ENCODE peak calls at places on chromosomes 3 and 15, in six cellular contexts. One of them, this sample, is unnamed.

GRCh38 chr3:197711973-197712707 is 24.6 kb downstream of the RUBCN start:
- DNase-seq in HT1080: peak
- DNase-seq in brain microvascular endothelial cell: peak
- DNase-seq in choroid plexus epithelial cell: peak
- DNase-seq in B cell: peak
- DNase-seq in effector CD4-positive, alpha-beta T cell: peak
- DNase-seq in this sample: peak

GRCh38 chr15:33601461-33601860 is 290.7 kb downstream of the RYR3 start:
- DNase-seq in effector CD4-positive, alpha-beta T cell: no peak
- DNase-seq in choroid plexus epithelial cell: no peak
- DNase-seq in brain microvascular endothelial cell: no peak
- DNase-seq in B cell: no peak
- DNase-seq in HT1080: no peak
- DNase-seq in this sample: no peak

GRCh38 chr3:55620361-55621025 is 133.4 kb upstream of the WNT5A start:
- DNase-seq in HT1080: peak
- DNase-seq in effector CD4-positive, alpha-beta T cell: no peak
- DNase-seq in choroid plexus epithelial cell: peak
- DNase-seq in B cell: no peak
- DNase-seq in brain microvascular endothelial cell: peak
- DNase-seq in this sample: no peak

GRCh38 chr3:62199126-62199525 is 174.2 kb downstream of the FEZF2 start:
- DNase-seq in effector CD4-positive, alpha-beta T cell: no peak
- DNase-seq in choroid plexus epithelial cell: no peak
- DNase-seq in HT1080: no peak
- DNase-seq in brain microvascular endothelial cell: no peak
- DNase-seq in B cell: no peak
- DNase-seq in this sample: no peak

GRCh38 chr3:41418961-41419691 is 219.8 kb downstream of the CTNNB1 start:
- DNase-seq in HT1080: peak
- DNase-seq in brain microvascular endothelial cell: peak
- DNase-seq in B cell: no peak
- DNase-seq in effector CD4-positive, alpha-beta T cell: no peak
- DNase-seq in choroid plexus epithelial cell: peak
- DNase-seq in this sample: no peak

GRCh38 chr3:156206157-156206556 is 85.8 kb downstream of the KCNAB1 start:
- DNase-seq in choroid plexus epithelial cell: no peak
- DNase-seq in B cell: no peak
- DNase-seq in effector CD4-positive, alpha-beta T cell: no peak
- DNase-seq in HT1080: no peak
- DNase-seq in brain microvascular endothelial cell: no peak
- DNase-seq in this sample: no peak

GRCh38 chr3:11624704-11625375 is 18.9 kb downstream of the VGLL4 start:
- DNase-seq in HT1080: no peak
- DNase-seq in brain microvascular endothelial cell: no peak
- DNase-seq in choroid plexus epithelial cell: no peak
- DNase-seq in effector CD4-positive, alpha-beta T cell: no peak
- DNase-seq in B cell: no peak
- DNase-seq in this sample: no peak

GRCh38 chr3:58355174-58355573 is 22.5 kb downstream of the PXK start:
- DNase-seq in HT1080: no peak
- DNase-seq in choroid plexus epithelial cell: no peak
- DNase-seq in effector CD4-positive, alpha-beta T cell: no peak
- DNase-seq in B cell: peak
- DNase-seq in brain microvascular endothelial cell: no peak
- DNase-seq in this sample: no peak

GRCh38 chr3:197854596-197855343 is 63.7 kb downstream of the LRCH3 start:
- DNase-seq in HT1080: peak
- DNase-seq in effector CD4-positive, alpha-beta T cell: no peak
- DNase-seq in B cell: no peak
- DNase-seq in brain microvascular endothelial cell: peak
- DNase-seq in choroid plexus epithelial cell: peak
- DNase-seq in this sample: no peak

GRCh38 chr15:75836953-75837321 is 6.3 kb upstream of the UBE2Q2 start:
- DNase-seq in brain microvascular endothelial cell: peak
- DNase-seq in choroid plexus epithelial cell: peak
- DNase-seq in HT1080: peak
- DNase-seq in B cell: no peak
- DNase-seq in effector CD4-positive, alpha-beta T cell: no peak
- DNase-seq in this sample: no peak

GRCh38 chr3:101017048-101017447 is 23.8 kb upstream of the ABI3BP start:
- DNase-seq in B cell: no peak
- DNase-seq in effector CD4-positive, alpha-beta T cell: no peak
- DNase-seq in HT1080: peak
- DNase-seq in choroid plexus epithelial cell: peak
- DNase-seq in brain microvascular endothelial cell: peak
- DNase-seq in this sample: no peak

GRCh38 chr3:24522155-24522579 is 27.5 kb upstream of the THRB start:
- DNase-seq in effector CD4-positive, alpha-beta T cell: no peak
- DNase-seq in brain microvascular endothelial cell: no peak
- DNase-seq in HT1080: no peak
- DNase-seq in choroid plexus epithelial cell: no peak
- DNase-seq in B cell: no peak
- DNase-seq in this sample: no peak

GRCh38 chr15:70892002-70892911 is at the start of the genes LRRC49 and THAP10:
- DNase-seq in choroid plexus epithelial cell: peak
- DNase-seq in effector CD4-positive, alpha-beta T cell: no peak
- DNase-seq in B cell: peak
- DNase-seq in brain microvascular endothelial cell: peak
- DNase-seq in HT1080: peak
- DNase-seq in this sample: no peak